ENCODE peak calls at places on chromosomes 4 and X, in six cellular contexts. K is IMR-90, A is mesenchymal stem cell, Z is trophoblast cell, X is H9, I is H1. B is an unnamed sample. For H3K4me1, the result is how much of the 10 kb centered on the place peaks cover.

GRCh38 chr4:113978561-113979156 is 788 bp downstream of the ARSJ start:
- DNase-seq in K (peak), A (no peak), Z (no peak), X (peak), I (no peak), B (no peak)

GRCh38 chrX:40169193-40170086 is 71.7 kb upstream of the BCOR start:
- DNase-seq in K (peak), A (peak), Z (peak), X (peak), I (peak), B (no peak)

GRCh38 chr4:65437102-65437501 is 233.2 kb downstream of the EPHA5 start:
- DNase-seq in K (no peak), A (no peak), Z (no peak), X (no peak), I (no peak), B (no peak)

GRCh38 chrX:46180258-46180687 is 364.9 kb downstream of the ZNF674 start:
- DNase-seq in K (peak), A (peak), Z (no peak), X (no peak), I (no peak), B (peak)

GRCh38 chr4:53520114-53520513 is 71.2 kb downstream of the LNX1 start:
- DNase-seq in K (no peak), A (no peak), Z (no peak), X (peak), I (peak), B (no peak)

GRCh38 chrX:110450050-110450449 is 91.4 kb downstream of the RTL9 start:
- DNase-seq in K (peak), A (peak), Z (peak), X (peak), I (peak), B (peak)

GRCh38 chrX:67613366-67613765 is 69.5 kb downstream of the AR start:
- DNase-seq in K (peak), A (peak), Z (no peak), X (no peak), I (no peak), B (no peak)

GRCh38 chr4:163493643-163494359 is 689 bp upstream of the TMA16 start:
- DNase-seq in K (no peak), A (no peak), Z (peak), X (no peak), I (no peak), B (no peak)

GRCh38 chrX:119398974-119399771 is at the start of gene SLC25A43:
- DNase-seq in K (no peak), A (peak), Z (peak), X (peak), I (no peak), B (no peak)

DNA sequence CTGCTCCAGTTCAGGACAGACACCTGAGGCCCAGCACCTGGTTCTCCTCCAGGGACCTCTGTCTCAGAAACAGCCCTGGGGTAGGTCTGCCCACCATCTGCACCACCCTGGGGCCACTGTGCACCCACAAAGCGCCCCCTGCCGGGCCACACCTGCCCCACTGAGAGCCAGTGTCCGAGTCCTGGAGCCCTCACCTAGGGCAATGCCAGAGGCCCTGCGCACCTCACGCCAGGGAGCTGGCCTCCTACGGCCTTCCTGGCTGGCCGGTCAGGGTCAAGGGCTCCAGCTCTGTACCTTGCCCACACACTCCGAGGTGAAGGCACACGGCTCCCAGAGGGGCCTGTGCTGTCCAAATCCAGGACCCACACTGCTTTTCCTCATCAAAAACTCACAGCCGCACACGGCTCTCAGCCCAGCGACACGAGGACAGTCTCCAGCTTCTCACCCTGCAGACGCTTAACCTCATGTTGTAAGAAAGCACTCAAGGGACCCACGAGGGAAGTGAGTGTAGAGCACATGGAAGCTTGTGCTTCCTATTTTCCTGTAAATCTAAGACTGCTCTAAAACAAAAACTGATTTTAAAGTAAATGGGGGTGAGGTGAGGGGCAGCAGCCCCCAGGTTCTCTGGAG is 5.4 kb downstream of the CTBP1 start:
- DNase-seq in K (no peak), A (no peak), Z (no peak), X (peak), I (no peak), B (no peak)
- H3K4me1 ChIP-seq in K (under half), A (half or more), Z (under half), X (under half), I (under half), B (under half)

GRCh38 chrX:113743069-113743468 is 840.8 kb upstream of the HTR2C start:
- DNase-seq in K (no peak), A (no peak), Z (no peak), X (no peak), I (no peak), B (no peak)
- H4K91ac ChIP-seq in K (no peak), A (no peak), Z (no peak), X (no peak), I (no peak), B (no peak)

GRCh38 chr4:2289955-2290333 is 28.0 kb upstream of the MXD4 start:
- DNase-seq in K (no peak), A (no peak), Z (peak), X (no peak), I (no peak), B (no peak)
- H3K4me1 ChIP-seq in K (under half), A (under half), Z (under half), X (under half), I (under half), B (under half)

GRCh38 chr4:117770269-117771087 is 263.8 kb upstream of the NDST3 start:
- DNase-seq in K (no peak), A (no peak), Z (no peak), X (no peak), I (no peak), B (no peak)
- H4K91ac ChIP-seq in K (no peak), A (no peak), Z (no peak), X (no peak), I (no peak), B (no peak)

B was measured in neuronal stem cell.